ENCODE peak calls at places on chromosomes 2 and 18, in nine cellular contexts. One of them, this sample, is unnamed.

GRCh38 chr2:112474844-112475486 is 7.0 kb upstream of the TTL start:
- DNase-seq in NCI-H1417: no peak
- DNase-seq in activated naive CD4-positive, alpha-beta T cell treated with anti-CD3 and anti-CD28 coated beads for 36 hours: no peak
- DNase-seq in WERI-Rb-1: no peak
- DNase-seq in activated T-cell treated with anti-CD3 and anti-CD28 coated beads, Interleukin-2, amount 50 U/mL, for 48 hours: no peak
- DNase-seq in effector memory CD4-positive, alpha-beta T cell: no peak
- DNase-seq in posterior cingulate gyrus: no peak
- DNase-seq in astrocyte of the cerebellum: no peak
- DNase-seq in NCI-H510A treated with DMSO at 0.1 percent for 48 hours: no peak
- DNase-seq in this sample: no peak

GRCh38 chr2:237806334-237806733 is 7.8 kb downstream of the RBM44 start:
- DNase-seq in NCI-H510A treated with DMSO at 0.1 percent for 48 hours: no peak
- DNase-seq in effector memory CD4-positive, alpha-beta T cell: no peak
- DNase-seq in WERI-Rb-1: no peak
- DNase-seq in astrocyte of the cerebellum: peak; percentile 65
- DNase-seq in activated naive CD4-positive, alpha-beta T cell treated with anti-CD3 and anti-CD28 coated beads for 36 hours: no peak
- DNase-seq in posterior cingulate gyrus: no peak
- DNase-seq in activated T-cell treated with anti-CD3 and anti-CD28 coated beads, Interleukin-2, amount 50 U/mL, for 48 hours: no peak
- DNase-seq in NCI-H1417: no peak
- DNase-seq in this sample: no peak

GRCh38 chr2:96906719-96907404 is 37.0 kb upstream of the SEMA4C start:
- DNase-seq in activated naive CD4-positive, alpha-beta T cell treated with anti-CD3 and anti-CD28 coated beads for 36 hours: no peak
- DNase-seq in NCI-H510A treated with DMSO at 0.1 percent for 48 hours: no peak
- DNase-seq in posterior cingulate gyrus: no peak
- DNase-seq in WERI-Rb-1: no peak
- DNase-seq in activated T-cell treated with anti-CD3 and anti-CD28 coated beads, Interleukin-2, amount 50 U/mL, for 48 hours: no peak
- DNase-seq in effector memory CD4-positive, alpha-beta T cell: no peak
- DNase-seq in astrocyte of the cerebellum: no peak
- DNase-seq in NCI-H1417: peak; percentile 4
- DNase-seq in this sample: no peak

GRCh38 chr18:31486165-31486564 is 11.8 kb upstream of the DSG2 start:
- DNase-seq in activated naive CD4-positive, alpha-beta T cell treated with anti-CD3 and anti-CD28 coated beads for 36 hours: no peak
- DNase-seq in WERI-Rb-1: no peak
- DNase-seq in NCI-H1417: no peak
- DNase-seq in effector memory CD4-positive, alpha-beta T cell: no peak
- DNase-seq in astrocyte of the cerebellum: no peak
- DNase-seq in posterior cingulate gyrus: no peak
- DNase-seq in activated T-cell treated with anti-CD3 and anti-CD28 coated beads, Interleukin-2, amount 50 U/mL, for 48 hours: no peak
- DNase-seq in NCI-H510A treated with DMSO at 0.1 percent for 48 hours: no peak
- DNase-seq in this sample: no peak

GRCh38 chr18:55830490-55830889 is 242.5 kb upstream of the TCF4 start:
- DNase-seq in activated T-cell treated with anti-CD3 and anti-CD28 coated beads, Interleukin-2, amount 50 U/mL, for 48 hours: no peak
- DNase-seq in posterior cingulate gyrus: no peak
- DNase-seq in NCI-H510A treated with DMSO at 0.1 percent for 48 hours: no peak
- DNase-seq in astrocyte of the cerebellum: no peak
- DNase-seq in activated naive CD4-positive, alpha-beta T cell treated with anti-CD3 and anti-CD28 coated beads for 36 hours: no peak
- DNase-seq in effector memory CD4-positive, alpha-beta T cell: no peak
- DNase-seq in NCI-H1417: no peak
- DNase-seq in WERI-Rb-1: no peak
- DNase-seq in this sample: no peak

GRCh38 chr2:71882949-71883472 is 264.7 kb downstream of the CYP26B1 start:
- DNase-seq in effector memory CD4-positive, alpha-beta T cell: no peak
- DNase-seq in astrocyte of the cerebellum: no peak
- DNase-seq in NCI-H510A treated with DMSO at 0.1 percent for 48 hours: peak; percentile 21
- DNase-seq in WERI-Rb-1: no peak
- DNase-seq in activated T-cell treated with anti-CD3 and anti-CD28 coated beads, Interleukin-2, amount 50 U/mL, for 48 hours: no peak
- DNase-seq in posterior cingulate gyrus: peak; percentile 60
- DNase-seq in activated naive CD4-positive, alpha-beta T cell treated with anti-CD3 and anti-CD28 coated beads for 36 hours: no peak
- DNase-seq in NCI-H1417: peak; percentile 37
- DNase-seq in this sample: no peak

GRCh38 chr2:159907914-159908313 is 109.9 kb upstream of the CD302 start:
- DNase-seq in WERI-Rb-1: no peak
- DNase-seq in NCI-H510A treated with DMSO at 0.1 percent for 48 hours: peak; percentile 44
- DNase-seq in activated naive CD4-positive, alpha-beta T cell treated with anti-CD3 and anti-CD28 coated beads for 36 hours: no peak
- DNase-seq in astrocyte of the cerebellum: no peak
- DNase-seq in effector memory CD4-positive, alpha-beta T cell: no peak
- DNase-seq in activated T-cell treated with anti-CD3 and anti-CD28 coated beads, Interleukin-2, amount 50 U/mL, for 48 hours: no peak
- DNase-seq in posterior cingulate gyrus: no peak
- DNase-seq in NCI-H1417: peak; percentile 58
- DNase-seq in this sample: no peak

GRCh38 chr2:73594241-73594640 is 48.0 kb downstream of the NAT8 start:
- DNase-seq in activated naive CD4-positive, alpha-beta T cell treated with anti-CD3 and anti-CD28 coated beads for 36 hours: no peak
- DNase-seq in WERI-Rb-1: no peak
- DNase-seq in NCI-H1417: no peak
- DNase-seq in astrocyte of the cerebellum: peak; percentile 34
- DNase-seq in effector memory CD4-positive, alpha-beta T cell: no peak
- DNase-seq in posterior cingulate gyrus: no peak
- DNase-seq in activated T-cell treated with anti-CD3 and anti-CD28 coated beads, Interleukin-2, amount 50 U/mL, for 48 hours: no peak
- DNase-seq in NCI-H510A treated with DMSO at 0.1 percent for 48 hours: no peak
- DNase-seq in this sample: no peak

GRCh38 chr18:5601188-5601624 is 57.4 kb upstream of the EPB41L3 start:
- DNase-seq in NCI-H510A treated with DMSO at 0.1 percent for 48 hours: no peak
- DNase-seq in activated T-cell treated with anti-CD3 and anti-CD28 coated beads, Interleukin-2, amount 50 U/mL, for 48 hours: no peak
- DNase-seq in WERI-Rb-1: peak; percentile 35
- DNase-seq in activated naive CD4-positive, alpha-beta T cell treated with anti-CD3 and anti-CD28 coated beads for 36 hours: no peak
- DNase-seq in posterior cingulate gyrus: no peak
- DNase-seq in NCI-H1417: no peak
- DNase-seq in astrocyte of the cerebellum: no peak
- DNase-seq in effector memory CD4-positive, alpha-beta T cell: no peak
- DNase-seq in this sample: no peak

GRCh38 chr18:55419132-55419938 is 168.7 kb downstream of the TCF4 start:
- DNase-seq in WERI-Rb-1: no peak
- DNase-seq in activated naive CD4-positive, alpha-beta T cell treated with anti-CD3 and anti-CD28 coated beads for 36 hours: no peak
- DNase-seq in posterior cingulate gyrus: no peak
- DNase-seq in activated T-cell treated with anti-CD3 and anti-CD28 coated beads, Interleukin-2, amount 50 U/mL, for 48 hours: no peak
- DNase-seq in NCI-H1417: no peak
- DNase-seq in NCI-H510A treated with DMSO at 0.1 percent for 48 hours: no peak
- DNase-seq in astrocyte of the cerebellum: no peak
- DNase-seq in effector memory CD4-positive, alpha-beta T cell: no peak
- DNase-seq in this sample: no peak